ENCODE peak calls at places on chromosomes 6 and 20, in ten cellular contexts. M is neural crest cell, F is nephron progenitor cell, G is PC-3, I is suprapubic skin, R is Peyer's patch, D is D721Med, X is cardiac muscle cell, E is lung, V is OCI-LY7. B is an unnamed sample.

GRCh38 chr6:133764011-133764812 is 124.7 kb upstream of the TCF21 start:
- DNase-seq in M (no peak), F (no peak), G (peak; percentile 15), I (no peak), R (no peak), D (no peak), X (no peak), E (no peak), V (no peak), B (no peak)

GRCh38 chr6:25652007-25652515 is at the start of gene SCGN:
- DNase-seq in M (peak; percentile 77), F (peak; percentile 88), G (peak; percentile 58), I (peak; percentile 64), R (peak; percentile 64), D (no peak), X (peak; percentile 91), E (peak; percentile 43), V (no peak), B (peak; percentile 89)

GRCh38 chr6:75480425-75480824 is 13.2 kb downstream of the FILIP1 start:
- DNase-seq in M (no peak), F (no peak), G (no peak), I (no peak), R (no peak), D (no peak), X (no peak), E (no peak), V (no peak), B (no peak)

GRCh38 chr6:147709396-147710272 is 201.1 kb downstream of the SAMD5 start:
- DNase-seq in M (no peak), F (no peak), G (no peak), I (no peak), R (no peak), D (no peak), X (no peak), E (no peak), V (no peak), B (no peak)

GRCh38 chr6:128017288-128017687 is 116.4 kb upstream of the THEMIS start:
- DNase-seq in M (no peak), F (no peak), G (no peak), I (no peak), R (no peak), D (no peak), X (no peak), E (no peak), V (no peak), B (no peak)

GRCh38 chr6:13248053-13248452 is 80.3 kb downstream of the TBC1D7 start:
- DNase-seq in M (no peak), F (peak; percentile 34), G (peak; percentile 14), I (no peak), R (no peak), D (no peak), X (peak; percentile 54), E (no peak), V (no peak), B (no peak)

GRCh38 chr6:158211273-158212055 is 43.3 kb downstream of the GTF2H5 start:
- DNase-seq in M (no peak), F (no peak), G (peak; percentile 41), I (no peak), R (no peak), D (no peak), X (no peak), E (no peak), V (no peak), B (no peak)

GRCh38 chr20:12838261-12838866 is 170.4 kb upstream of the SPTLC3 start:
- DNase-seq in M (no peak), F (no peak), G (no peak), I (no peak), R (no peak), D (no peak), X (no peak), E (no peak), V (peak; percentile 8), B (no peak)

GRCh38 chr20:25699914-25700313 is 3.3 kb upstream of the ZNF337 start:
- DNase-seq in M (no peak), F (no peak), G (peak; percentile 23), I (no peak), R (no peak), D (no peak), X (no peak), E (no peak), V (no peak), B (no peak)

GRCh38 chr20:6164421-6165341 is 41.9 kb upstream of the FERMT1 start:
- DNase-seq in M (no peak), F (no peak), G (peak; percentile 44), I (no peak), R (no peak), D (no peak), X (peak; percentile 50), E (no peak), V (no peak), B (no peak)

DNA sequence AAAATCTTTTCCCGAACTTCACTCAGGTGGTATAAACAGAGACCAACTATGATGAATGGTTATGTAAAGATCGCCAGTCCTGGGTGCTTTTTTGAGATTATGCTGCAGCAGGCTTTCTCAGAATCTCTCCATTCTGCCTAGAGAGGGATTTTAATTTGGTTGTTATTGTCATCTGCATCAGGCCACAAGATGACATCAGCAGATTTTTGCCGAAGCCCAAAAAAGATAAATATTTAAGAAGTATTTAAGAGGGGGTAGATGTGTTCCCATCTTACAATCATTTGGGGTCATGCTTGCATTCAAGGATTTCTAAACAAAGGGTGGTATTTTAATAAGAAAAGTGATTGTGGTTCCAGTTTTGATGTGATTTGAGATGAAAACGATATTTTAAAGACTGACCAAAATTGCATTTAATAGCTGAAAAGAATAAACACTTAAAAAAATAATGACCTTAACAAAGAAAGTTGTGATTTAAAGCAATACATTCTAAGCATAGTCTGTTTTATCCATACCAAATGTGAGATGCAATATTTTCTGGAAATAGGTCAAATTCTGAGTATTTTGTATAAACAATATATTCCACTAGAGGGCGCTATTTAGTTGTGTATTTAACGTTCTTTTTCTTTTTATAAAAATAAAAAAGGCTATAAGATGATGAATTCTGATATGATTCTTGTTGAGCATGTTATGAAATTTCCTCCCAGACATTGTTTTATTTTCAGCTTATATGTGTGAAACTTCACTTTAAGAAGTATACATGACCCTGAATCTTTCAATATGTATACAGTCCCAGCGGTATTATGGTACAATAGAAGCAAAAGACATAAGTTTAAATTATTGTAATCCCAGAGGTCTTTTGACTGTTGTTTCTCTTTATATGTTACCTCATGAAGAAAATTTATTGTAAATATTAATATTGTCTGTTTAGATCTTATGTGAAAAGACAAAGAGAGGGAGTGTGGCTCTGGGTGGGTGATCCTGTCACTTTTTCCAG is 51.0 kb upstream of the ZFP64 start:
- DNase-seq in M (no peak), F (no peak), G (peak; percentile 85), I (no peak), R (no peak), D (no peak), X (peak; percentile 49), E (no peak), V (peak; percentile 57), B (peak; percentile 15)
- TF ChIP-seq CTCF in M (peak; percentile 85), F (peak; percentile 76), G (peak; percentile 90), I (peak; percentile 34), R (peak; percentile 50), D (peak; percentile 56), X (peak; percentile 33), E (peak; percentile 4), V (peak; percentile 92), B (peak; percentile 62)

GRCh38 chr6:156577749-156578148 is 199.4 kb upstream of the ARID1B start:
- DNase-seq in M (no peak), F (no peak), G (no peak), I (no peak), R (no peak), D (no peak), X (no peak), E (no peak), V (peak; percentile 22), B (no peak)
- TF ChIP-seq CTCF in M (no peak), F (no peak), G (no peak), I (no peak), R (no peak), D (no peak), X (no peak), E (no peak), V (no peak), B (no peak)

GRCh38 chr6:32096394-32097258 is 12.5 kb downstream of the TNXB start:
- DNase-seq in M (no peak), F (no peak), G (no peak), I (peak; percentile 61), R (no peak), D (no peak), X (no peak), E (no peak), V (no peak), B (no peak)
- TF ChIP-seq CTCF in M (no peak), F (no peak), G (no peak), I (no peak), R (no peak), D (no peak), X (no peak), E (no peak), V (no peak), B (no peak)

DNA sequence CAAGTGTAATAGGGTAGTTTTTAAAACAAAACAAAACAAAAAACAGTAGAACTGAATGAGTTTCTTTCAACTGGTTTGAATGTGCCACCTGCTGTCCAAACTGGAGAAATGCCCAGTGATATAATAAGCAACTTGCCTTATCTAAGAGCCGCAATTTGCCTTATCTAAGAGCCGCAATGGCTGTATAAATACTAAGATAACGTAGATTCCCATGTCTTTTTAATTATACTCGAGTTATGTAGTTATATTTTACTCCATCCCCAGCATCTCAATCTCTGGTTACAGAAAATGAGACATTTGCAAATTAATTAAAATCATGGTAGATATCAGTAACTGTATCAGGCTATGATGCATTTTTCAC is 67.2 kb downstream of the RPP40 start:
- DNase-seq in M (no peak), F (no peak), G (peak; percentile 58), I (no peak), R (no peak), D (no peak), X (peak; percentile 47), E (no peak), V (peak; percentile 71), B (no peak)
- TF ChIP-seq CTCF in M (peak; percentile 78), F (peak; percentile 56), G (peak; percentile 81), I (peak; percentile 35), R (peak; percentile 88), D (peak; percentile 69), X (peak; percentile 62), E (peak; percentile 37), V (peak; percentile 91), B (peak; percentile 78)